ENCODE peak calls at places on chromosomes 11 and 22, in nine cellular contexts. S is NCI-H1930; G is amniotic stem cell; F is substantia nigra; E is IMR-90; D is stimulated activated CD4-positive, alpha-beta T cell treated with anti-CD3 and anti-CD28 coated beads, Interleukin-4, amount 100 ng/mL, for 24 hours; T is T1000; A is iPS DF 6.9; Q is germinal center. R is an unnamed sample.

GRCh38 chr11:118142081-118142480 is 10.5 kb downstream of the SCN4B start:
- DNase-seq in S (no peak), G (no peak), F (no peak), E (no peak), D (no peak), T (no peak), A (no peak), Q (no peak), R (no peak)

GRCh38 chr11:114988644-114989043 is 310.3 kb downstream of the NXPE2 start:
- DNase-seq in S (no peak), G (no peak), F (no peak), E (no peak), D (no peak), T (no peak), A (no peak), Q (no peak), R (no peak)

GRCh38 chr11:108223449-108224149 is 732 bp downstream of the ATM start:
- DNase-seq in S (no peak), G (no peak), F (no peak), E (peak), D (peak), T (no peak), A (no peak), Q (no peak), R (no peak)

GRCh38 chr22:28899199-28899853 is 16.0 kb downstream of the ZNRF3 start:
- DNase-seq in S (no peak), G (no peak), F (no peak), E (peak), D (peak), T (no peak), A (no peak), Q (no peak), R (no peak)

GRCh38 chr11:31883435-31883834 is 72.3 kb upstream of the PAX6 start:
- DNase-seq in S (no peak), G (no peak), F (no peak), E (no peak), D (no peak), T (no peak), A (no peak), Q (no peak), R (no peak)

GRCh38 chr11:62665630-62666258 is 632 bp downstream of the CSKMT start:
- DNase-seq in S (no peak), G (no peak), F (no peak), E (peak), D (peak), T (peak), A (no peak), Q (peak), R (no peak)

GRCh38 chr22:31154975-31155374 is 5.0 kb upstream of the RNF185 start:
- DNase-seq in S (no peak), G (no peak), F (no peak), E (no peak), D (no peak), T (no peak), A (no peak), Q (no peak), R (no peak)

GRCh38 chr22:32584650-32585049 is 110.0 kb downstream of the FBXO7 start:
- DNase-seq in S (no peak), G (no peak), F (no peak), E (peak), D (no peak), T (no peak), A (no peak), Q (no peak), R (no peak)

GRCh38 chr11:103968685-103969084 is 67.8 kb upstream of the DDI1 start:
- DNase-seq in S (no peak), G (no peak), F (no peak), E (no peak), D (no peak), T (no peak), A (no peak), Q (no peak), R (no peak)

GRCh38 chr22:50444663-50445062 is 30.2 kb downstream of the SBF1 start:
- DNase-seq in S (no peak), G (no peak), F (no peak), E (peak), D (no peak), T (no peak), A (no peak), Q (no peak), R (no peak)

GRCh38 chr22:46732513-46732912 is 5.5 kb downstream of the CERK start:
- DNase-seq in S (no peak), G (no peak), F (no peak), E (no peak), D (no peak), T (no peak), A (no peak), Q (no peak), R (no peak)

R was measured in NCI-H446.